ENCODE peak calls at places on chromosomes 3 and 15, in seven cellular contexts. Q is RPMI8226; I is stimulated activated CD4-positive, alpha-beta T cell treated with anti-CD3 and anti-CD28 coated beads, TNF-alpha, amount 100 ng/mL, for 4 hours; K is NCI-H2171; X is activated naive CD8-positive, alpha-beta T cell treated with anti-CD3 and anti-CD28 coated beads, Interleukin-2, amount 50 U/mL, for 24 hours; B is Ammon's horn; S is CD8-positive, alpha-beta memory T cell. O is an unnamed sample.

GRCh38 chr15:91522609-91523332 is 330.7 kb upstream of the SLCO3A1 start:
- DNase-seq in B (peak), Q (no peak), X (no peak), K (peak), S (peak), I (no peak), O (peak)

GRCh38 chr15:57079446-57079845 is 161.0 kb downstream of the TCF12 start:
- DNase-seq in X (no peak), B (peak), K (no peak), Q (no peak), I (no peak), S (no peak), O (peak)

GRCh38 chr3:8283180-8283579 is 218.4 kb upstream of the LMCD1 start:
- DNase-seq in B (no peak), Q (no peak), K (no peak), S (no peak), I (no peak), X (no peak), O (no peak)

GRCh38 chr15:66832679-66833078 is 130.6 kb downstream of the SMAD6 start:
- DNase-seq in Q (no peak), K (no peak), X (no peak), B (no peak), I (no peak), S (no peak), O (no peak)

GRCh38 chr3:97817965-97818364 is 3.8 kb upstream of the CRYBG3 start:
- DNase-seq in Q (no peak), X (no peak), K (peak), B (peak), S (no peak), I (no peak), O (peak)

GRCh38 chr3:57948782-57949242 is 59.4 kb upstream of the FLNB start:
- DNase-seq in S (no peak), K (no peak), X (no peak), Q (no peak), B (peak), I (no peak), O (peak)

GRCh38 chr3:183507551-183507950 is 48.0 kb downstream of the KLHL6 start:
- DNase-seq in X (no peak), I (no peak), S (no peak), B (no peak), Q (no peak), K (no peak), O (no peak)

GRCh38 chr3:13040381-13041074 is 32.7 kb downstream of the IQSEC1 start:
- DNase-seq in B (no peak), K (no peak), X (peak), S (no peak), I (peak), Q (peak), O (no peak)

GRCh38 chr3:69739204-69740102 is at the start of gene MITF:
- DNase-seq in S (no peak), K (peak), Q (peak), B (peak), I (no peak), X (peak), O (peak)

GRCh38 chr3:13544293-13544831 is 4.6 kb upstream of the FBLN2 start:
- DNase-seq in X (peak), I (no peak), K (no peak), Q (no peak), B (no peak), S (peak), O (no peak)

GRCh38 chr3:126034481-126035361 is 49.2 kb downstream of the SLC41A3 start:
- DNase-seq in S (no peak), I (no peak), X (no peak), K (no peak), Q (no peak), B (no peak), O (no peak)

GRCh38 chr3:194470615-194471014 is 16.2 kb downstream of the ATP13A3 start:
- DNase-seq in I (no peak), X (no peak), Q (no peak), B (no peak), K (no peak), S (no peak), O (no peak)

GRCh38 chr3:183491923-183492848 is 63.3 kb downstream of the KLHL6 start:
- DNase-seq in K (no peak), B (no peak), Q (no peak), X (no peak), S (no peak), I (no peak), O (no peak)

GRCh38 chr3:29695201-29695904 is 414.5 kb downstream of the RBMS3 start:
- DNase-seq in K (no peak), Q (no peak), B (no peak), X (no peak), S (no peak), I (no peak), O (no peak)

GRCh38 chr3:160403028-160403545 is 3.6 kb downstream of the SMC4 start:
- DNase-seq in K (no peak), X (no peak), I (no peak), B (no peak), Q (no peak), S (no peak), O (no peak)

GRCh38 chr15:57916695-57917094 is 148.8 kb downstream of the ALDH1A2 start:
- DNase-seq in S (no peak), Q (no peak), X (no peak), B (no peak), I (no peak), K (no peak), O (no peak)

GRCh38 chr3:180102604-180103003 is 65.9 kb upstream of the PEX5L start:
- DNase-seq in K (no peak), B (no peak), Q (no peak), I (no peak), X (no peak), S (no peak), O (no peak)

GRCh38 chr15:87703238-87704111 is 553.1 kb downstream of the NTRK3 start:
- DNase-seq in B (no peak), I (no peak), Q (no peak), K (no peak), S (no peak), X (no peak), O (no peak)

GRCh38 chr15:63906266-63906584 is 72.5 kb upstream of the HERC1 start:
- DNase-seq in Q (no peak), S (no peak), I (no peak), K (no peak), B (no peak), X (no peak), O (no peak)

GRCh38 chr3:57890874-57891273 is 117.3 kb upstream of the FLNB start:
- DNase-seq in I (no peak), X (no peak), Q (no peak), K (no peak), B (no peak), S (no peak), O (no peak)

GRCh38 chr3:158314426-158315357 is 204.8 kb downstream of the RSRC1 start:
- DNase-seq in Q (no peak), K (no peak), X (no peak), B (no peak), S (no peak), I (no peak), O (no peak)

GRCh38 chr3:128236667-128237066 is 83.4 kb downstream of the EEFSEC start:
- DNase-seq in I (no peak), X (no peak), Q (no peak), K (peak), S (no peak), B (peak), O (no peak)

GRCh38 chr3:43180027-43180426 is 74.1 kb upstream of the POMGNT2 start:
- DNase-seq in Q (peak), K (no peak), B (no peak), X (no peak), S (peak), I (no peak), O (no peak)

GRCh38 chr3:133966954-133967353 is 62.8 kb downstream of the SLCO2A1 start:
- DNase-seq in I (no peak), B (no peak), S (no peak), X (no peak), K (no peak), Q (no peak), O (no peak)

GRCh38 chr15:62737551-62737950 is 305.0 kb upstream of the TPM1 start:
- DNase-seq in K (no peak), I (no peak), X (no peak), Q (no peak), B (no peak), S (no peak), O (no peak)

GRCh38 chr3:148074916-148075315 is 622.8 kb upstream of the AGTR1 start:
- DNase-seq in I (no peak), S (no peak), B (no peak), X (no peak), K (no peak), Q (no peak), O (no peak)

GRCh38 chr15:23869391-23869790 is 182.3 kb upstream of the NDN start:
- DNase-seq in S (no peak), K (no peak), X (no peak), B (no peak), I (no peak), Q (no peak), O (no peak)

GRCh38 chr3:11808231-11808630 is 38.5 kb downstream of the TAMM41 start:
- DNase-seq in S (no peak), B (no peak), K (no peak), I (no peak), X (no peak), Q (no peak), O (no peak)

O was measured in globus pallidus.